ENCODE peak calls at places on chromosomes 7 and 10, in nine cellular contexts. O is lower lobe of right lung; H is upper lobe of right lung; N is HepG2; Z is heart left ventricle; R is CD8-positive, alpha-beta T cell; Y is PC-3; L is HCT116; S is pancreas. D is an unnamed sample.

GRCh38 chr10:89302628-89303027 is 782 bp downstream of the IFIT2 start:
- ATAC-seq in O (peak; percentile 70), H (peak; percentile 73), N (peak; percentile 27), Z (peak; percentile 41), R (no peak), Y (peak; percentile 52), L (no peak), S (peak; percentile 37), D (no peak)

GRCh38 chr10:5736591-5736990 is 52.0 kb downstream of the TASOR2 start:
- ATAC-seq in O (no peak), H (no peak), N (no peak), Z (no peak), R (no peak), Y (no peak), L (no peak), S (no peak), D (no peak)

GRCh38 chr10:5585517-5586222 is 60.9 kb downstream of the CALML3 start:
- ATAC-seq in O (peak; percentile 42), H (no peak), N (no peak), Z (no peak), R (no peak), Y (no peak), L (no peak), S (no peak), D (no peak)

GRCh38 chr7:19663816-19664531 is 44.9 kb downstream of the POLR1F start:
- ATAC-seq in O (no peak), H (no peak), N (no peak), Z (no peak), R (peak; percentile 26), Y (peak; percentile 65), L (no peak), S (no peak), D (no peak)

GRCh38 chr7:121485457-121486243 is 89.5 kb upstream of the FAM3C start:
- ATAC-seq in O (no peak), H (no peak), N (no peak), Z (no peak), R (no peak), Y (no peak), L (no peak), S (no peak), D (no peak)

GRCh38 chr7:132723506-132724081 is 147.3 kb upstream of the PLXNA4 start:
- ATAC-seq in O (no peak), H (no peak), N (peak; percentile 55), Z (no peak), R (no peak), Y (no peak), L (no peak), S (no peak), D (no peak)

GRCh38 chr7:70346844-70347462 is 748.7 kb downstream of the AUTS2 start:
- ATAC-seq in O (no peak), H (no peak), N (no peak), Z (no peak), R (no peak), Y (no peak), L (no peak), S (no peak), D (no peak)

GRCh38 chr7:106068986-106069385 is 43.1 kb downstream of the SYPL1 start:
- ATAC-seq in O (no peak), H (no peak), N (no peak), Z (no peak), R (no peak), Y (no peak), L (no peak), S (no peak), D (no peak)

GRCh38 chr10:58319599-58319998 is 15.2 kb upstream of the UBE2D1 start:
- ATAC-seq in O (no peak), H (peak; percentile 24), N (peak; percentile 77), Z (peak; percentile 57), R (no peak), Y (peak; percentile 68), L (no peak), S (no peak), D (no peak)

GRCh38 chr7:137625197-137625596 is 221.6 kb downstream of the DGKI start:
- ATAC-seq in O (no peak), H (no peak), N (no peak), Z (no peak), R (no peak), Y (no peak), L (peak; percentile 49), S (no peak), D (no peak)
- TF ChIP-seq CTCF in O (no peak), H (no peak), N (no peak), Z (no peak), R (no peak), Y (no peak), L (peak; percentile 37), S (no peak), D (no peak)

DNA sequence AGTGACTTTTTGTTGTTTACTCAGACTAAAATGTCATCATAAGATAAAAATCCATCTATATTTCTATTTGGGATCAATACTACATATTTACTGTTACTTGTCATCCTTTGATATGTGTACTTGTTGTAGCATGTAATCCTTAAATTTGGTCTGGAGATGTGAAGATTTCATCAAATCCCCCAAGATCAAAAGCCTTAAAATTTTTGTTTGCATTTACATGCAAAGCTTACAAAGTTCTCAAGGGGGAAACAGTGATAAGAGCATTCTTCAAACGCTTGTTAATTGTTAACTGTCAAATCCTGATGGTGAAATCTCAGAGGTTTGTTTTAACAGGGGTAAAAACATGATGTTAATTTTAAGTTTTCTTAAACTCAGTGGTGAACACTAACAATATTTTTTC is 84.9 kb upstream of the SKAP2 start:
- ATAC-seq in O (no peak), H (no peak), N (peak; percentile 77), Z (no peak), R (no peak), Y (no peak), L (no peak), S (no peak), D (no peak)
- H3K4me1 ChIP-seq in O (no peaks in the 10 kb centered on the region), H (no peaks in the 10 kb centered on the region), N (peaks cover 23% of the 10 kb centered on the region), Z (no peaks in the 10 kb centered on the region), R (no peaks in the 10 kb centered on the region), Y (no peaks in the 10 kb centered on the region), L (no peaks in the 10 kb centered on the region), S (no peaks in the 10 kb centered on the region), D (no peaks in the 10 kb centered on the region)

DNA sequence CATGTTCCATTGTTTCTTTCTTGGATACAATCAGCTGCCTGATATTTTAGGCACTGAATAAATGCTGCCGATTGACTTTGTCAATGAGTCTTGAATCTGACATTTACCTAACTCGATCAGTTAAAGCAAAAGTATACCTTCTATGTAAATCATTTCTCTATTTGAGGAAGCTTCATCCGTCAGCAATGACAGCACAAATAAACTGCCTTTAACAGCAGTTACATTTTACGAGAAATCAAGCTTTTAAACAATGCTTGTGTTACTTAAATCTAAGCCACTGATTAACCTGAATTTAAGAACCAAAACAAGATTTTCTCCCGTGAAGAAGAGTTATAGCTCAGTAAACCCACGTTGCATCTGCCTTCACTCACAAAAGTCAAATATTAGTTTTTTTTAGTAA is 71.3 kb downstream of the CUL1 start:
- ATAC-seq in O (no peak), H (no peak), N (no peak), Z (no peak), R (no peak), Y (no peak), L (no peak), S (no peak), D (no peak)
- TF ChIP-seq CTCF in O (no peak), H (no peak), N (no peak), Z (no peak), R (no peak), Y (no peak), L (no peak), S (no peak), D (no peak)

DNA sequence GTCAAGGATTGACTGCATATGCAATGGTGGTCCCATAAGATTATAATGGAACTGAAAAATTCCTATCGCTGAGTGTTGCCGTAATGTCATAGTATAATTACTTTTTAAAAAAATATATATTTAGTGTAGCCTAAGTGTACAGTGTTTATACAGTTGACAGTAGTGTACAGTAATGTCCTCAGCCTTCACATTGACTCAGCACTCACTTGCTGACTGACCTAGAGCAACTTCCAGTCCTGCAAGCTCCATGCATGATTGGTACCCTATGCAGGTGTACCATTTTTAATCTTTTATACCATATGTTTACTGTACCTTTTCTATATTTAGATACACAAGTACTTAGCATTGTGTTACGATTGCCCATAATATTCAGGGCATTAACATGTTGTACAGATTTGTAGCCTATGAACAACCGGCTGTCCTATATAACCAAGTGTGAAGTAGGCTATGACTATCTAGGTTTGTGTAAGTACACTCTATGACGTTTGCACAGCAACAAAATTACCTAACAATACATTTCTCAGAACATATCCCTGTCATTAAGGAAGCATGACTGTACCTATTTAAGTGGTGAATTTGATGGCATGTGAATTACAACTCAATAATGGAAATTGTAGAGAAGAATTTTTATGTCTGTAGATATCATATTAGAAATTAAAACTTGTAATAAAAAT is 40.9 kb downstream of the CCNY start:
- ATAC-seq in O (no peak), H (no peak), N (no peak), Z (no peak), R (no peak), Y (no peak), L (no peak), S (no peak), D (no peak)
- H3K4me1 ChIP-seq in O (peaks cover 60% of the 10 kb centered on the region), H (peaks cover 33% of the 10 kb centered on the region), N (peaks cover 26% of the 10 kb centered on the region), Z (peaks cover 67% of the 10 kb centered on the region), R (peaks cover 53% of the 10 kb centered on the region), Y (peaks cover 23% of the 10 kb centered on the region), L (no peaks in the 10 kb centered on the region), S (no peaks in the 10 kb centered on the region), D (peaks cover 57% of the 10 kb centered on the region)

GRCh38 chr10:122373713-122374112 is 795 bp upstream of the PLEKHA1 start:
- ATAC-seq in O (peak; percentile 24), H (peak; percentile 2), N (peak; percentile 27), Z (peak; percentile 2), R (no peak), Y (peak; percentile 25), L (no peak), S (peak; percentile 18), D (peak; percentile 0)
- TF ChIP-seq CTCF in O (no peak), H (no peak), N (no peak), Z (no peak), R (no peak), Y (no peak), L (no peak), S (no peak), D (no peak)

GRCh38 chr7:83457022-83457892 is 191.7 kb downstream of the SEMA3E start:
- ATAC-seq in O (no peak), H (no peak), N (no peak), Z (no peak), R (no peak), Y (no peak), L (no peak), S (no peak), D (no peak)

GRCh38 chr7:83456413-83456812 is 192.5 kb downstream of the SEMA3E start:
- ATAC-seq in O (no peak), H (no peak), N (no peak), Z (no peak), R (no peak), Y (no peak), L (no peak), S (no peak), D (no peak)

GRCh38 chr7:83449781-83450180 is 199.2 kb downstream of the SEMA3E start:
- ATAC-seq in O (no peak), H (no peak), N (no peak), Z (no peak), R (no peak), Y (no peak), L (no peak), S (no peak), D (no peak)

DNA sequence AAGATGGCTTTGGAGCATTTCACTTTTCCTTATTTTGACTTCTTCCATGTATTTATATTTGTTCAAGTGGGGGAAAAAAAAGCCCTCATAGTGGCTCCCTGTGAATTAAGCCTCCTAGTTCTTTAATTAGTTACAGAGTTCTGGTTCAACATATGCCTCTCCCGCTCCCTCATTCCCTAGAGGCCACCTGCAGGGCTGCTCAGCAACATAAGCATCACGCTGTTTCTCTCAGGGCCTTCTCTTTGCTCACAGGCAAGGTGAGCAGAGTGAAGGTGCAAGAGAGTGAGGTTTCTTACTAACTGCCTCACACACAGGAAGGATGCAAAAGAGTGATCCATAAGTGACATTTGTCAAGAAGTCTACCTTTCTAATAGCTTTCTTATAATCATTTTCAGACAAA is 196.7 kb downstream of the SEMA3E start:
- ATAC-seq in O (no peak), H (no peak), N (no peak), Z (no peak), R (no peak), Y (no peak), L (no peak), S (no peak), D (no peak)
- H3K4me1 ChIP-seq in O (no peaks in the 10 kb centered on the region), H (no peaks in the 10 kb centered on the region), N (no peaks in the 10 kb centered on the region), Z (no peaks in the 10 kb centered on the region), R (no peaks in the 10 kb centered on the region), Y (no peaks in the 10 kb centered on the region), L (no peaks in the 10 kb centered on the region), S (no peaks in the 10 kb centered on the region), D (no peaks in the 10 kb centered on the region)

D was measured in gastroesophageal sphincter.